ENCODE peak calls at places on chromosomes 16 and 17, in nine cellular contexts. Q is transverse colon, J is esophagus muscularis mucosa, V is heart left ventricle, U is breast epithelium, P is A549, R is spleen, E is Peyer's patch, X is tibial nerve. H is an unnamed sample.

GRCh38 chr17:21285164-21286065 is 904 bp downstream of the MAP2K3 start:
- DNase-seq in Q (peak), J (no peak), V (peak), U (no peak), P (no peak), R (no peak), E (peak), X (no peak), H (peak)

GRCh38 chr16:72844225-72844920 is 203.6 kb downstream of the ZFHX3 start:
- DNase-seq in Q (no peak), J (no peak), V (no peak), U (no peak), P (no peak), R (no peak), E (no peak), X (no peak), H (no peak)

GRCh38 chr17:16286009-16286946 is 67.0 kb downstream of the CENPV start:
- DNase-seq in Q (peak), J (peak), V (peak), U (peak), P (peak), R (peak), E (peak), X (peak), H (peak)

GRCh38 chr17:80870401-80870800 is 121.2 kb upstream of the CHMP6 start:
- DNase-seq in Q (no peak), J (no peak), V (peak), U (no peak), P (no peak), R (peak), E (no peak), X (no peak), H (no peak)

GRCh38 chr16:20889625-20890275 is 10.4 kb downstream of the DCUN1D3 start:
- DNase-seq in Q (no peak), J (no peak), V (no peak), U (no peak), P (no peak), R (no peak), E (no peak), X (no peak), H (no peak)

GRCh38 chr16:82995927-82996441 is 369.2 kb downstream of the CDH13 start:
- DNase-seq in Q (peak), J (no peak), V (no peak), U (no peak), P (no peak), R (no peak), E (no peak), X (no peak), H (peak)

GRCh38 chr16:66863707-66864106 is 16.6 kb upstream of the PDP2 start:
- DNase-seq in Q (no peak), J (no peak), V (no peak), U (no peak), P (no peak), R (no peak), E (no peak), X (no peak), H (no peak)

GRCh38 chr16:88993006-88993787 is 16.2 kb upstream of the CBFA2T3 start:
- DNase-seq in Q (no peak), J (no peak), V (no peak), U (no peak), P (no peak), R (peak), E (no peak), X (no peak), H (no peak)

GRCh38 chr17:37570527-37571093 is 38.6 kb downstream of the SYNRG start:
- DNase-seq in Q (peak), J (no peak), V (peak), U (no peak), P (peak), R (no peak), E (no peak), X (no peak), H (no peak)

GRCh38 chr16:27723711-27724490 is 174.0 kb downstream of the KATNIP start:
- DNase-seq in Q (peak), J (no peak), V (no peak), U (no peak), P (no peak), R (no peak), E (no peak), X (no peak), H (no peak)

GRCh38 chr16:64499211-64499610 is 622.7 kb downstream of the CDH11 start:
- DNase-seq in Q (no peak), J (no peak), V (no peak), U (no peak), P (no peak), R (no peak), E (no peak), X (no peak), H (no peak)

GRCh38 chr16:69601250-69601649 is 35.5 kb downstream of the NFAT5 start:
- DNase-seq in Q (no peak), J (no peak), V (no peak), U (no peak), P (no peak), R (no peak), E (no peak), X (no peak), H (no peak)

GRCh38 chr17:79626156-79626890 is 15.5 kb upstream of the RBFOX3 start:
- DNase-seq in Q (peak), J (peak), V (no peak), U (peak), P (no peak), R (peak), E (peak), X (no peak), H (peak)

GRCh38 chr16:1612320-1613111 is at the start of gene CRAMP1:
- DNase-seq in Q (peak), J (no peak), V (no peak), U (no peak), P (peak), R (no peak), E (no peak), X (no peak), H (peak)
- TF ChIP-seq POLR2A in Q (no peak), J (no peak), V (peak), U (no peak), P (peak), R (no peak), E (peak), X (no peak), H (peak)

DNA sequence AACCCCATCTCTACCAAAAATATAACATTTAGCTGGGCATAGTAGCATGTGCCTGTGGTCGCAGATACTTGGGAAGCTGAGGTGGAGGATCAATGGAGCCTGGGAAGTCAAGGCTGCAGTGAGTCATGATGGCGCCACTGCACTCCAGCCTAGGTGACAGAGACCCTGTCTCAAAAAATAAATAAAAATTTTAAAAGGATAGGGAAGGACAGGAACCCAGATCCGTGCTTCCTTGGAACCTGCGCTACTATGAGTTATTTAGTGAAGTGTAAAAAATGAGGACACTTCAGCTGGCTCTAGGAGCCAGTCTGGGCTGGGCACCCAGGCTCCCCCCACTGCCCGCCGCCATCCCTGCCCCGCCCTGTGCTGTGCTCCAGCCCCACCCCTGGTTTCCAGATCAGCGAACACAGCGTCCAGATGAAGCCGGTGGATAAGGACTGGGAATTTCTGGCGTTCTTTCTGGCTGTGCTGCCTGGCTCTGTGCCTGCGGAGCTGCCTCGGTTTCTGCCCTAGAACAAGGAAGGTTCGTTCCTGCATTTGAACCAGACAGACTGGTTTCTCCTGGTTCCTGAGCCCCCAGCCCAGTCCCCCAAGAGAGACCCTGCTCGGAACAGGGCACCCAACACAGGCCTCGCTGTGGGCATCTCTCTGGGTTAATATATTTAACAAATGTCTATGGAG is 18.5 kb downstream of the PLLP start:
- DNase-seq in Q (peak), J (no peak), V (peak), U (peak), P (no peak), R (peak), E (peak), X (peak), H (no peak)
- H3K27ac ChIP-seq in Q (peak), J (peak), V (peak), U (peak), P (peak), R (peak), E (peak), X (peak), H (no peak)

DNA sequence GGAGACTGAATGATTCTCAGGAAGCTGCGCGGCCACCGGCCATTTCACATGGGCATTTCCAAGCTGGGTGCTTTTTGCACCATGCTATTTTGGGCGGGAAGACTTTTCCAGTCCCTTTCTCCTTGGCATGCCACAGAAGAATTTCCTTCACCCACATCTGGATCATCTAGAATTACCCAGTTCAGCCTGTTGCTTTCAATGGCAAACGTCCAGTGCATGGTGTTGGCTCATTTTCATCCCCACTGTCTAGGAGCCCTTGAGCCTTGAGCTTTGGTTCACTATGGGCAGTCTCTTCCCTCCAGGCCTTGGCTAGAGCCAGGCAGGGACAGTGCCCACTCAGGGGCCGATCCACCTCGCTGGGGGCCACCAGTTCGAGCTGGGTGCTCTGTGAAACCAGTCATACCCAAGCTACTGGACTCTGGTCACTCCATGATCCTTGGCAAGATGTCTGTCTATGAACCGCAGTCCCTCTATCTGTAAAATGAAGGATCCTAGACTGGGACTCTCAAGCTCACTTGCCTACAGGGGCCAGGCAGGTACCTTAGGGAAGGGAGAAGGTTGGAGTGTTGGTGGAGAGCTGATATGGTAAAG is 71.1 kb downstream of the CYLD start:
- DNase-seq in Q (no peak), J (peak), V (no peak), U (no peak), P (no peak), R (no peak), E (no peak), X (no peak), H (no peak)
- TF ChIP-seq POLR2A in Q (no peak), J (no peak), V (no peak), U (no peak), P (no peak), R (no peak), E (no peak), X (no peak), H (no peak)

DNA sequence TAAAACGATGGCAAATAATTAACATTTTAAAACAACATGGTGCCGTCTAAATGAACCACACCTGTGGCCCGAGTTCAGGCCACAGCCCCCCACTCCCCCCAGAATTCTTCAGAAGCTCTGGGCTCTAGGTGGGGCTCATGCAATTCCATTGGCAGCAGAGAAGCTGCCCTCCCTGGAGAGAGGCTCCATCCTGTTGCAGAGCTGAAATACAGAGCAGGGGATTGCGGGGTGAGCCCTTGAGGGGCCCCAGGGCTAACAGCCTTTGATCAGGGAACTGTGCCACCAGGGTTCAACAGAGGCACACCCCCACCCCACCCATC is 69.3 kb downstream of the ABR start:
- DNase-seq in Q (no peak), J (no peak), V (no peak), U (no peak), P (no peak), R (no peak), E (no peak), X (no peak), H (no peak)
- H3K27ac ChIP-seq in Q (peak), J (peak), V (peak), U (peak), P (peak), R (peak), E (peak), X (peak), H (peak)

GRCh38 chr17:55418369-55419268 is 3.0 kb downstream of the MMD start:
- DNase-seq in Q (no peak), J (no peak), V (no peak), U (no peak), P (no peak), R (no peak), E (no peak), X (no peak), H (no peak)
- TF ChIP-seq POLR2A in Q (no peak), J (no peak), V (no peak), U (no peak), P (no peak), R (no peak), E (no peak), X (no peak), H (no peak)

H was measured in uterus.